ENCODE peak calls at places on chromosomes 13 and 19, in seven cellular contexts. P, R, H, W, A, S and T are unnamed samples.

GRCh38 chr19:7862413-7862951 is 11.7 kb downstream of the PRR36 start:
- DNase-seq in W (peak; percentile 93), A (peak; percentile 92), P (peak; percentile 98), H (peak; percentile 99), R (peak; percentile 34), S (peak; percentile 46), T (peak; percentile 67)

GRCh38 chr19:15672580-15673175 is at the start of gene CYP4F12:
- DNase-seq in P (no peak), S (no peak), A (no peak), W (no peak), R (no peak), H (no peak), T (no peak)

GRCh38 chr13:113802090-113802531 is 43.1 kb downstream of the TMEM255B start:
- DNase-seq in S (no peak), H (peak; percentile 81), A (peak; percentile 89), P (peak; percentile 85), R (peak; percentile 72), W (peak; percentile 30), T (peak; percentile 83)

GRCh38 chr19:42693760-42694350 is 46.4 kb downstream of the PSG3 start:
- DNase-seq in R (peak; percentile 46), H (no peak), S (peak; percentile 87), P (no peak), W (no peak), A (peak; percentile 10), T (no peak)

GRCh38 chr13:27982361-27982760 is 6.1 kb downstream of the URAD start:
- DNase-seq in A (no peak), R (no peak), H (no peak), P (no peak), S (peak; percentile 54), W (no peak), T (no peak)

GRCh38 chr13:60981407-60981806 is 434.2 kb downstream of the PCDH20 start:
- DNase-seq in W (no peak), R (no peak), A (no peak), S (no peak), H (no peak), P (no peak), T (no peak)

GRCh38 chr19:44812142-44812718 is 3.3 kb downstream of the BCAM start:
- DNase-seq in A (no peak), H (no peak), S (no peak), R (no peak), P (no peak), W (no peak), T (no peak)

GRCh38 chr13:109999659-110000533 is 213.5 kb upstream of the IRS2 start:
- DNase-seq in R (no peak), S (peak; percentile 90), H (no peak), P (no peak), W (no peak), A (peak; percentile 35), T (no peak)

GRCh38 chr13:95002126-95002525 is 289.8 kb upstream of the SOX21 start:
- DNase-seq in S (no peak), W (no peak), R (no peak), H (no peak), A (peak; percentile 32), P (no peak), T (no peak)
- H3K4ac ChIP-seq in S (no peak overlapping the region), W (no peak overlapping the region), R (no peak overlapping the region), H (peak overlapping the region; percentile 3), A (no peak overlapping the region), P (no peak overlapping the region), T (no peak overlapping the region)

GRCh38 chr19:3949997-3950859 is 17.4 kb downstream of the NMRK2 start:
- DNase-seq in A (no peak), P (no peak), W (no peak), S (no peak), R (no peak), H (no peak), T (no peak)

GRCh38 chr19:3955688-3956087 is 15.2 kb downstream of the DAPK3 start:
- DNase-seq in H (no peak), S (no peak), W (no peak), R (no peak), P (peak; percentile 19), A (no peak), T (no peak)

GRCh38 chr19:3949294-3949693 is 16.4 kb downstream of the NMRK2 start:
- DNase-seq in S (no peak), A (no peak), H (no peak), W (no peak), P (no peak), R (no peak), T (no peak)

GRCh38 chr19:3950871-3951861 is 18.3 kb downstream of the NMRK2 start:
- DNase-seq in H (no peak), W (no peak), P (no peak), S (peak; percentile 36), A (no peak), R (no peak), T (no peak)

DNA sequence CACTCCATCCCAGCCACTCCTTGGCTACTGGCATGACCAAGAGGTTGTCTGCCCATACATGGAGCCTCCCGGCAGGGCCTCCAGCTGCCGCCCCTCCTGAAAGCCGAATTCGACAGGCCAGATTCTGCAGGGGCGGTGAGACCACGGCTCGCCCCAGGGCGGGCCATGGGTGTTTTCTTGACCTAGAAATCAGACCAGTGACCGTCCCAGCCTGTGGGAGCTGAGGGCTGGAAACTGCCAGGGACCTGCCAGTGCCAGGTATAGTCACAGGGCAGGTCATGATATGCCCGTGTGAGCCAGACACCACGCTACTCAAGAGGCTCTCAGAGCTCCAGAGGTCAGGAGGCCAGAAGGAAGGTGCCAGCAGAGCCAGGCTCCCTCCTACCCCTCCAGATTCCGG is 16.8 kb downstream of the DAPK3 start:
- DNase-seq in P (no peak), W (no peak), R (no peak), S (no peak), A (no peak), H (no peak), T (no peak)
- H3K27ac ChIP-seq in P (no peak overlapping the region), W (no peak overlapping the region), R (no peak overlapping the region), S (no peak overlapping the region), A (no peak overlapping the region), H (no peak overlapping the region), T (no peak overlapping the region)

DNA sequence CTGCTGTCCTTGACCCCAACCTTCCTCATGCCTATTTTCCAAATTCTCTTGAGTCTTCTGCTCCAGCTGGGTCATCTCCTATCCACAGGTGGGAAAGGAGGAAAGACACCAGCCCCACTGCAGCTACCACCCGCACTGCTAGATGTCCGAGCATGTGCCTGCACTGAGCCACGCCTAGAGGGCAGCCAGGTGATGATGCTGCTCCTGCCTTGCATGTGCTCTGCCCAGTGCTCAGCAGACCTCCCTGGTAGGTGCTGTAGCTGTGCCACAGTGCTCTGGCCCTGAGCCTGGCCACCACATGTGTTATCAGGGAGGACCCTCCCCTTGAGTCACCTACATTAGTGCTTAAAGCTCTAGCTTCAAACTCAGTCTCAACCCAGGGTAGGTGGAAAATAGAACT is 6.9 kb upstream of the CYSLTR2 start:
- DNase-seq in W (no peak), S (peak; percentile 21), P (peak; percentile 33), R (no peak), A (no peak), H (no peak), T (no peak)
- H3K4ac ChIP-seq in W (no peak overlapping the region), S (no peak overlapping the region), P (no peak overlapping the region), R (no peak overlapping the region), A (no peak overlapping the region), H (no peak overlapping the region), T (no peak overlapping the region)

DNA sequence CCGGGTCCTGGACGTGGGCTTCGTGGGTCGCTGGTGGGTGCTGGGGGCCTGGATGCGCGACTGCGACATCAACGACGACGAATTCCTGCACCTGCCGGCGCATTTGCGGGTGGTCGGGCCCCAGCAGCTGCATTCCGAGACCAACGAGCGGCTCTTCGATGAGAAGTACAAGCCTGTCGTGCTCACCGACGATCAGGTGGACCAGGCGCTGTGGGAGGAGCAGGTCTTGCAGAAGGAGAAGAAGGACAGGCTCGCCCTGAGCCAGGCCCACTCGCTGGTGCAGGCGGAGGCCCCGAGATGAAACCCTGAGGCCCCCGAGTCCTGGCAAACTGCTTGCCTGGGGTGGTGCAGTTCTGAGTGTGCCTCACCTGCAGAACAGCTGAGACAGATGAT is 787 bp downstream of the TIMM29 start:
- DNase-seq in S (no peak), P (no peak), H (no peak), W (no peak), A (peak; percentile 43), R (no peak), T (no peak)
- H3K27ac ChIP-seq in S (no peak overlapping the region), P (no peak overlapping the region), H (peak overlapping the region; percentile 55), W (no peak overlapping the region), A (no peak overlapping the region), R (peak overlapping the region; percentile 47), T (no peak overlapping the region)

DNA sequence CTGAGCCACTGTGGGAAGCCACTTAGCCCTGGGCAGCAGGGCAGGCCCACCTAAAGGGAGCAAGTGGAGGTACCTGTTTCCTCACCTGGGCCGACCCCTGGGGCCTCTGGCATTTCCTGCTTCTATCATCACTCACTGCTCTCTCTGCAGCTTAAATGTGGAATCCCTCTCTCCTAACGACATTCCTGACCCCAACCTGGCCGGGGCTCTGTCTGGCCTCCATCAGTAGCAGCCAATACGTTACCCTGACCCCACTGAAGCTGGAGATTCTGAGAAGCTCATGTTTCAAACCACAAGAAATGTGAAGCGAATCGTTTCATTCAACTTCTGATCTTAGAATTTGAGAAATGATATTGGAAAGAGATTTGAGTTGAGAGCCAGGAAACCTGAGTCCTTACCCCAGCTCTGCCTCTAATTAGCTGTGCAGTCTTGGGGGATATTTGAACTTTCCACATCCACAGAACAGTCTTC is 39.9 kb downstream of the DOCK9 start:
- DNase-seq in R (peak; percentile 12), H (peak; percentile 76), S (no peak), A (peak; percentile 94), P (peak; percentile 91), W (no peak), T (no peak)
- H3K4ac ChIP-seq in R (no peak overlapping the region), H (no peak overlapping the region), S (no peak overlapping the region), A (no peak overlapping the region), P (no peak overlapping the region), W (no peak overlapping the region), T (no peak overlapping the region)

DNA sequence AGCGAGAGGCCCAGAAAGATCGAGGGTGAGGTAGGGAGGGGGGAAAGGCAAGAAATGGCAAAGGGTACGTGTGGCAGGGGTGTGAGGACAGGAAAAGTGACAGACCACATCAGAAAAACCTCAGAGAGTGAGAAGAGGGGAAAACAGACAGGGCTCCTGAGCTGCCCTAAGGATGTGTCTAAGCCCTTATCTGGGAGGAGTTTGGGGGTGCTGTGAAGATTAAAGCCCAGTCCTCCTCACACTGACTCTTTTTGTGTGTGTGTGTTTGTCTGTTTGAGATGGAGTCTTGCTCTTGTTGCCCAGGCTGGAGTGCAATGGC is 703 bp upstream of the PTH2 start:
- DNase-seq in W (no peak), A (no peak), R (no peak), P (no peak), H (no peak), S (no peak), T (no peak)
- H3K27ac ChIP-seq in W (no peak overlapping the region), A (no peak overlapping the region), R (no peak overlapping the region), P (no peak overlapping the region), H (no peak overlapping the region), S (no peak overlapping the region), T (no peak overlapping the region)